ENCODE peak calls at places on chromosome 14, in nine cellular contexts. One of them, this sample, is unnamed.

GRCh38 chr14:73771848-73772705 is 57.9 kb upstream of the PNMA1 start:
- DNase-seq in kidney: peak; percentile 89
- DNase-seq in left ventricle myocardium inferior: no peak
- DNase-seq in upper lobe of right lung: peak; percentile 86
- DNase-seq in Jurkat, Clone E6-1: no peak
- DNase-seq in CD4-positive, CD25-positive, alpha-beta regulatory T cell: peak; percentile 57
- DNase-seq in astrocyte of the cerebellum: no peak
- DNase-seq in body of pancreas: peak; percentile 92
- DNase-seq in thyroid gland: peak; percentile 88
- DNase-seq in this sample: peak; percentile 89

GRCh38 chr14:41986083-41986645 is 379.5 kb downstream of the LRFN5 start:
- DNase-seq in kidney: no peak
- DNase-seq in left ventricle myocardium inferior: no peak
- DNase-seq in upper lobe of right lung: no peak
- DNase-seq in Jurkat, Clone E6-1: no peak
- DNase-seq in CD4-positive, CD25-positive, alpha-beta regulatory T cell: no peak
- DNase-seq in astrocyte of the cerebellum: no peak
- DNase-seq in body of pancreas: no peak
- DNase-seq in thyroid gland: no peak
- DNase-seq in this sample: no peak

GRCh38 chr14:106209745-106210144 is 683.4 kb downstream of the TMEM121 start:
- DNase-seq in kidney: no peak
- DNase-seq in left ventricle myocardium inferior: no peak
- DNase-seq in upper lobe of right lung: no peak
- DNase-seq in Jurkat, Clone E6-1: no peak
- DNase-seq in CD4-positive, CD25-positive, alpha-beta regulatory T cell: peak; percentile 40
- DNase-seq in astrocyte of the cerebellum: no peak
- DNase-seq in body of pancreas: no peak
- DNase-seq in thyroid gland: no peak
- DNase-seq in this sample: no peak

GRCh38 chr14:53608369-53608768 is 348.3 kb downstream of the BMP4 start:
- DNase-seq in kidney: no peak
- DNase-seq in left ventricle myocardium inferior: no peak
- DNase-seq in upper lobe of right lung: no peak
- DNase-seq in Jurkat, Clone E6-1: no peak
- DNase-seq in CD4-positive, CD25-positive, alpha-beta regulatory T cell: no peak
- DNase-seq in astrocyte of the cerebellum: no peak
- DNase-seq in body of pancreas: peak; percentile 2
- DNase-seq in thyroid gland: no peak
- DNase-seq in this sample: no peak

GRCh38 chr14:81219821-81220487 is 805 bp downstream of the GTF2A1 start:
- DNase-seq in kidney: peak; percentile 84
- DNase-seq in left ventricle myocardium inferior: peak; percentile 45
- DNase-seq in upper lobe of right lung: peak; percentile 81
- DNase-seq in Jurkat, Clone E6-1: peak; percentile 50
- DNase-seq in CD4-positive, CD25-positive, alpha-beta regulatory T cell: peak; percentile 75
- DNase-seq in astrocyte of the cerebellum: no peak
- DNase-seq in body of pancreas: peak; percentile 38
- DNase-seq in thyroid gland: peak; percentile 52
- DNase-seq in this sample: peak; percentile 91

GRCh38 chr14:71764701-71765347 is 167.4 kb upstream of the RGS6 start:
- DNase-seq in kidney: no peak
- DNase-seq in left ventricle myocardium inferior: no peak
- DNase-seq in upper lobe of right lung: no peak
- DNase-seq in Jurkat, Clone E6-1: no peak
- DNase-seq in CD4-positive, CD25-positive, alpha-beta regulatory T cell: no peak
- DNase-seq in astrocyte of the cerebellum: no peak
- DNase-seq in body of pancreas: no peak
- DNase-seq in thyroid gland: no peak
- DNase-seq in this sample: no peak

GRCh38 chr14:70702154-70702553 is 60.4 kb downstream of the TTC9 start:
- DNase-seq in kidney: no peak
- DNase-seq in left ventricle myocardium inferior: no peak
- DNase-seq in upper lobe of right lung: no peak
- DNase-seq in Jurkat, Clone E6-1: no peak
- DNase-seq in CD4-positive, CD25-positive, alpha-beta regulatory T cell: no peak
- DNase-seq in astrocyte of the cerebellum: no peak
- DNase-seq in body of pancreas: no peak
- DNase-seq in thyroid gland: peak; percentile 75
- DNase-seq in this sample: no peak

GRCh38 chr14:77014004-77014604 is 14.4 kb downstream of the IRF2BPL start:
- DNase-seq in kidney: peak; percentile 93
- DNase-seq in left ventricle myocardium inferior: peak; percentile 75
- DNase-seq in upper lobe of right lung: no peak
- DNase-seq in Jurkat, Clone E6-1: no peak
- DNase-seq in CD4-positive, CD25-positive, alpha-beta regulatory T cell: no peak
- DNase-seq in astrocyte of the cerebellum: no peak
- DNase-seq in body of pancreas: peak; percentile 90
- DNase-seq in thyroid gland: peak; percentile 97
- DNase-seq in this sample: no peak

GRCh38 chr14:76811561-76811960 is 1.1 kb downstream of the ANGEL1 start:
- DNase-seq in kidney: no peak
- DNase-seq in left ventricle myocardium inferior: no peak
- DNase-seq in upper lobe of right lung: no peak
- DNase-seq in Jurkat, Clone E6-1: no peak
- DNase-seq in CD4-positive, CD25-positive, alpha-beta regulatory T cell: no peak
- DNase-seq in astrocyte of the cerebellum: no peak
- DNase-seq in body of pancreas: no peak
- DNase-seq in thyroid gland: no peak
- DNase-seq in this sample: no peak

GRCh38 chr14:83975435-83976222 is 1554.3 kb upstream of the FLRT2 start:
- DNase-seq in kidney: peak; percentile 87
- DNase-seq in left ventricle myocardium inferior: peak; percentile 41
- DNase-seq in upper lobe of right lung: no peak
- DNase-seq in Jurkat, Clone E6-1: no peak
- DNase-seq in CD4-positive, CD25-positive, alpha-beta regulatory T cell: no peak
- DNase-seq in astrocyte of the cerebellum: no peak
- DNase-seq in body of pancreas: peak; percentile 96
- DNase-seq in thyroid gland: peak; percentile 3
- DNase-seq in this sample: no peak

GRCh38 chr14:63203618-63204406 is 431 bp upstream of the RHOJ start:
- DNase-seq in kidney: peak; percentile 87
- DNase-seq in left ventricle myocardium inferior: peak; percentile 79
- DNase-seq in upper lobe of right lung: peak; percentile 68
- DNase-seq in Jurkat, Clone E6-1: peak; percentile 4
- DNase-seq in CD4-positive, CD25-positive, alpha-beta regulatory T cell: no peak
- DNase-seq in astrocyte of the cerebellum: peak; percentile 97
- DNase-seq in body of pancreas: peak; percentile 71
- DNase-seq in thyroid gland: peak; percentile 41
- DNase-seq in this sample: peak; percentile 74

GRCh38 chr14:68172664-68173063 is 353.1 kb downstream of the RAD51B start:
- DNase-seq in kidney: no peak
- DNase-seq in left ventricle myocardium inferior: no peak
- DNase-seq in upper lobe of right lung: no peak
- DNase-seq in Jurkat, Clone E6-1: no peak
- DNase-seq in CD4-positive, CD25-positive, alpha-beta regulatory T cell: no peak
- DNase-seq in astrocyte of the cerebellum: no peak
- DNase-seq in body of pancreas: peak; percentile 59
- DNase-seq in thyroid gland: no peak
- DNase-seq in this sample: no peak

GRCh38 chr14:23430733-23431105 is 4.7 kb downstream of the MYH7 start:
- DNase-seq in kidney: no peak
- DNase-seq in left ventricle myocardium inferior: no peak
- DNase-seq in upper lobe of right lung: peak; percentile 19
- DNase-seq in Jurkat, Clone E6-1: no peak
- DNase-seq in CD4-positive, CD25-positive, alpha-beta regulatory T cell: no peak
- DNase-seq in astrocyte of the cerebellum: no peak
- DNase-seq in body of pancreas: no peak
- DNase-seq in thyroid gland: no peak
- DNase-seq in this sample: peak; percentile 16

GRCh38 chr14:88229428-88229827 is 93.6 kb downstream of the KCNK10 start:
- DNase-seq in kidney: no peak
- DNase-seq in left ventricle myocardium inferior: no peak
- DNase-seq in upper lobe of right lung: no peak
- DNase-seq in Jurkat, Clone E6-1: no peak
- DNase-seq in CD4-positive, CD25-positive, alpha-beta regulatory T cell: no peak
- DNase-seq in astrocyte of the cerebellum: no peak
- DNase-seq in body of pancreas: no peak
- DNase-seq in thyroid gland: no peak
- DNase-seq in this sample: no peak

GRCh38 chr14:75011356-75012097 is 8.8 kb downstream of the EIF2B2 start:
- DNase-seq in kidney: no peak
- DNase-seq in left ventricle myocardium inferior: no peak
- DNase-seq in upper lobe of right lung: no peak
- DNase-seq in Jurkat, Clone E6-1: no peak
- DNase-seq in CD4-positive, CD25-positive, alpha-beta regulatory T cell: no peak
- DNase-seq in astrocyte of the cerebellum: peak; percentile 39
- DNase-seq in body of pancreas: no peak
- DNase-seq in thyroid gland: no peak
- DNase-seq in this sample: no peak

GRCh38 chr14:57244103-57244502 is 24.6 kb downstream of the EXOC5 start:
- DNase-seq in kidney: no peak
- DNase-seq in left ventricle myocardium inferior: no peak
- DNase-seq in upper lobe of right lung: no peak
- DNase-seq in Jurkat, Clone E6-1: no peak
- DNase-seq in CD4-positive, CD25-positive, alpha-beta regulatory T cell: no peak
- DNase-seq in astrocyte of the cerebellum: peak; percentile 3
- DNase-seq in body of pancreas: no peak
- DNase-seq in thyroid gland: no peak
- DNase-seq in this sample: no peak

GRCh38 chr14:75648066-75648838 is 12.4 kb downstream of the ERG28 start:
- DNase-seq in kidney: peak; percentile 81
- DNase-seq in left ventricle myocardium inferior: peak; percentile 51
- DNase-seq in upper lobe of right lung: peak; percentile 72
- DNase-seq in Jurkat, Clone E6-1: no peak
- DNase-seq in CD4-positive, CD25-positive, alpha-beta regulatory T cell: no peak
- DNase-seq in astrocyte of the cerebellum: peak; percentile 92
- DNase-seq in body of pancreas: peak; percentile 87
- DNase-seq in thyroid gland: peak; percentile 91
- DNase-seq in this sample: no peak

GRCh38 chr14:74302160-74302628 is 540 bp downstream of the ABCD4 start:
- DNase-seq in kidney: no peak
- DNase-seq in left ventricle myocardium inferior: no peak
- DNase-seq in upper lobe of right lung: no peak
- DNase-seq in Jurkat, Clone E6-1: peak; percentile 64
- DNase-seq in CD4-positive, CD25-positive, alpha-beta regulatory T cell: peak; percentile 65
- DNase-seq in astrocyte of the cerebellum: peak; percentile 38
- DNase-seq in body of pancreas: no peak
- DNase-seq in thyroid gland: peak; percentile 14
- DNase-seq in this sample: no peak

GRCh38 chr14:73861060-73861459 is 9.4 kb downstream of the PTGR2 start:
- DNase-seq in kidney: no peak
- DNase-seq in left ventricle myocardium inferior: no peak
- DNase-seq in upper lobe of right lung: no peak
- DNase-seq in Jurkat, Clone E6-1: no peak
- DNase-seq in CD4-positive, CD25-positive, alpha-beta regulatory T cell: no peak
- DNase-seq in astrocyte of the cerebellum: no peak
- DNase-seq in body of pancreas: no peak
- DNase-seq in thyroid gland: no peak
- DNase-seq in this sample: no peak

GRCh38 chr14:24080888-24081738 is 9.8 kb downstream of the CPNE6 start:
- DNase-seq in kidney: peak; percentile 90
- DNase-seq in left ventricle myocardium inferior: peak; percentile 35
- DNase-seq in upper lobe of right lung: peak; percentile 90
- DNase-seq in Jurkat, Clone E6-1: peak; percentile 69
- DNase-seq in CD4-positive, CD25-positive, alpha-beta regulatory T cell: peak; percentile 69
- DNase-seq in astrocyte of the cerebellum: no peak
- DNase-seq in body of pancreas: peak; percentile 83
- DNase-seq in thyroid gland: peak; percentile 89
- DNase-seq in this sample: peak; percentile 94

DNA sequence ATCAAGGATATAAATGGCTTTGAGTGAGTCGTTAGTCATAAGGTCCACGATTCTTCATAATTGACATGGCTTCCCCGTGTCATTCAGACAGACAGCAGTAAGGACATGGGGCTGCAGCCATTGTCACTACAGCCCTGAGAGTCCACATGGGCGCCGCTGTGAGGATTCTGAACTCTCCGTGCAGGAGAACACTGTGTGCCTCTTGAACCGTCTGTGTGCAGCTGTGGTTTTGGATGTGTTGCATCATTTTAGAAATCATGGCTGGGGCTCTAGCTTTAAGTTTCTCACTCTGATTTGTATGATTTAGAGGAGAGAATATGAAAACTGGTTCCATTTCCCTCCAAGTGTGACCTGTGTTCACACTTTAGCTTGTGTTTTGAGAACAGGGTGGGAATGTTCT is 47.2 kb downstream of the NPAS3 start:
- DNase-seq in kidney: no peak
- DNase-seq in left ventricle myocardium inferior: peak; percentile 47
- DNase-seq in upper lobe of right lung: no peak
- DNase-seq in Jurkat, Clone E6-1: no peak
- DNase-seq in CD4-positive, CD25-positive, alpha-beta regulatory T cell: no peak
- DNase-seq in astrocyte of the cerebellum: no peak
- DNase-seq in body of pancreas: no peak
- DNase-seq in thyroid gland: no peak
- DNase-seq in this sample: no peak
- H3K4me3 ChIP-seq in kidney: no peak overlapping the region
- H3K4me3 ChIP-seq in left ventricle myocardium inferior: no peak overlapping the region
- H3K4me3 ChIP-seq in upper lobe of right lung: no peak overlapping the region
- H3K4me3 ChIP-seq in Jurkat, Clone E6-1: no peak overlapping the region
- H3K4me3 ChIP-seq in CD4-positive, CD25-positive, alpha-beta regulatory T cell: no peak overlapping the region
- H3K4me3 ChIP-seq in astrocyte of the cerebellum: no peak overlapping the region
- H3K4me3 ChIP-seq in body of pancreas: no peak overlapping the region
- H3K4me3 ChIP-seq in thyroid gland: no peak overlapping the region
- H3K4me3 ChIP-seq in this sample: no peak overlapping the region

GRCh38 chr14:100586153-100586519 is 1.1 kb downstream of the BEGAIN start:
- DNase-seq in kidney: peak; percentile 70
- DNase-seq in left ventricle myocardium inferior: peak; percentile 13
- DNase-seq in upper lobe of right lung: peak; percentile 62
- DNase-seq in Jurkat, Clone E6-1: no peak
- DNase-seq in CD4-positive, CD25-positive, alpha-beta regulatory T cell: no peak
- DNase-seq in astrocyte of the cerebellum: no peak
- DNase-seq in body of pancreas: no peak
- DNase-seq in thyroid gland: no peak
- DNase-seq in this sample: peak; percentile 69
- H3K4me3 ChIP-seq in kidney: no peak overlapping the region
- H3K4me3 ChIP-seq in left ventricle myocardium inferior: peak overlapping the region; percentile 67
- H3K4me3 ChIP-seq in upper lobe of right lung: peak overlapping the region; percentile 49
- H3K4me3 ChIP-seq in Jurkat, Clone E6-1: no peak overlapping the region
- H3K4me3 ChIP-seq in CD4-positive, CD25-positive, alpha-beta regulatory T cell: no peak overlapping the region
- H3K4me3 ChIP-seq in astrocyte of the cerebellum: peak overlapping the region; percentile 47
- H3K4me3 ChIP-seq in body of pancreas: no peak overlapping the region
- H3K4me3 ChIP-seq in thyroid gland: no peak overlapping the region
- H3K4me3 ChIP-seq in this sample: peak overlapping the region; percentile 72

DNA sequence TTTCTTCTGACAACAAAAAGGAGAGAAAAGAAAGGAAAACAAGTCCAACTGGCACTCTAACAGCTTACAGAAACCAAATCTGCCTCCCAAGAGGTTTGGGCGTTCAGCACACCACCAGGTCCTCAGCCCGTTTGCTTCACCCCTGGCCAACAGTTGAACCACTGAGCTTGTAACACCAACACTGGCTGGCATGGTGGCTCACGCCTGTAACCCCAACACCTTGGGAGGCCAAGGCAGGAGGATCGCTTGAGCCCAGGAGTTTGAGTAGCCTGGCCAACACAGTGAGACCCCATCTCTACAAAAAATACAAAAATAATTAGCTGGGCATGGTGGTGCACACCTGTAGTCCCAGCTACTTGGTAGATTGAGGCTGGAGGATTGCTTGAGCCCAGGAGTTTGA is 19.4 kb downstream of the CCDC88C start:
- DNase-seq in kidney: no peak
- DNase-seq in left ventricle myocardium inferior: no peak
- DNase-seq in upper lobe of right lung: no peak
- DNase-seq in Jurkat, Clone E6-1: no peak
- DNase-seq in CD4-positive, CD25-positive, alpha-beta regulatory T cell: no peak
- DNase-seq in astrocyte of the cerebellum: no peak
- DNase-seq in body of pancreas: no peak
- DNase-seq in thyroid gland: no peak
- DNase-seq in this sample: no peak
- H3K4me3 ChIP-seq in kidney: no peak overlapping the region
- H3K4me3 ChIP-seq in left ventricle myocardium inferior: no peak overlapping the region
- H3K4me3 ChIP-seq in upper lobe of right lung: no peak overlapping the region
- H3K4me3 ChIP-seq in Jurkat, Clone E6-1: peak overlapping the region; percentile 36
- H3K4me3 ChIP-seq in CD4-positive, CD25-positive, alpha-beta regulatory T cell: peak overlapping the region; percentile 80
- H3K4me3 ChIP-seq in astrocyte of the cerebellum: no peak overlapping the region
- H3K4me3 ChIP-seq in body of pancreas: no peak overlapping the region
- H3K4me3 ChIP-seq in thyroid gland: no peak overlapping the region
- H3K4me3 ChIP-seq in this sample: no peak overlapping the region

GRCh38 chr14:36580856-36581831 is 1.3 kb downstream of the NKX2-8 start:
- DNase-seq in kidney: peak; percentile 72
- DNase-seq in left ventricle myocardium inferior: peak; percentile 13
- DNase-seq in upper lobe of right lung: peak; percentile 77
- DNase-seq in Jurkat, Clone E6-1: no peak
- DNase-seq in CD4-positive, CD25-positive, alpha-beta regulatory T cell: no peak
- DNase-seq in astrocyte of the cerebellum: no peak
- DNase-seq in body of pancreas: peak; percentile 24
- DNase-seq in thyroid gland: peak; percentile 84
- DNase-seq in this sample: no peak
- H3K4me3 ChIP-seq in kidney: peak overlapping the region; percentile 64
- H3K4me3 ChIP-seq in left ventricle myocardium inferior: peak overlapping the region; percentile 62
- H3K4me3 ChIP-seq in upper lobe of right lung: peak overlapping the region; percentile 42
- H3K4me3 ChIP-seq in Jurkat, Clone E6-1: no peak overlapping the region
- H3K4me3 ChIP-seq in CD4-positive, CD25-positive, alpha-beta regulatory T cell: no peak overlapping the region
- H3K4me3 ChIP-seq in astrocyte of the cerebellum: peak overlapping the region; percentile 37
- H3K4me3 ChIP-seq in body of pancreas: no peak overlapping the region
- H3K4me3 ChIP-seq in thyroid gland: peak overlapping the region; percentile 44
- H3K4me3 ChIP-seq in this sample: peak overlapping the region; percentile 63